ENCODE peak calls at places on chromosomes 3 and 15, in six cellular contexts. X is stimulated activated CD8-positive, alpha-beta memory T cell treated with anti-CD3 and anti-CD28 coated beads, Interleukin-2, amount 100 ng/mL, for 1 hour; N is tibial nerve; J is mesenchymal stem cell; O is T-helper 17 cell; L is T-helper 1 cell. E is an unnamed sample.

GRCh38 chr3:159232966-159233365 is 431.1 kb downstream of the MFSD1 start:
- DNase-seq in N (no peak), L (no peak), X (no peak), J (no peak), O (no peak), E (no peak)

GRCh38 chr15:38475361-38475760 is 21.4 kb downstream of the FAM98B start:
- DNase-seq in O (no peak), N (no peak), L (no peak), X (no peak), J (no peak), E (no peak)

GRCh38 chr3:170356596-170357175 is 829 bp upstream of the SKIL start:
- DNase-seq in J (peak; percentile 87), N (peak; percentile 68), L (peak; percentile 53), X (peak; percentile 39), O (peak; percentile 50), E (peak; percentile 28)

GRCh38 chr3:141557961-141558706 is 71.3 kb downstream of the RASA2 start:
- DNase-seq in L (no peak), O (no peak), J (peak; percentile 30), X (no peak), N (no peak), E (no peak)

GRCh38 chr15:37872661-37873060 is 61.8 kb upstream of the TMCO5A start:
- DNase-seq in J (peak; percentile 15), O (no peak), N (no peak), X (no peak), L (no peak), E (no peak)

GRCh38 chr15:65655457-65655856 is 33.7 kb downstream of the SLC24A1 start:
- DNase-seq in O (no peak), L (no peak), N (no peak), X (no peak), J (no peak), E (no peak)

GRCh38 chr3:8990266-8991215 is 27.3 kb upstream of the RAD18 start:
- DNase-seq in N (no peak), X (no peak), J (peak; percentile 70), O (no peak), L (no peak), E (no peak)

GRCh38 chr3:124558898-124559649 is 171.2 kb upstream of the UMPS start:
- DNase-seq in N (peak; percentile 61), L (no peak), X (no peak), J (peak; percentile 97), O (no peak), E (no peak)

GRCh38 chr15:50051811-50052419 is 67.1 kb downstream of the ATP8B4 start:
- DNase-seq in J (peak; percentile 88), O (no peak), N (peak; percentile 88), L (no peak), X (no peak), E (no peak)

GRCh38 chr3:122247087-122247824 is 63.8 kb downstream of the CASR start:
- DNase-seq in X (no peak), O (no peak), L (no peak), J (no peak), N (no peak), E (no peak)

GRCh38 chr3:195077611-195078540 is 193.1 kb downstream of the XXYLT1 start:
- DNase-seq in J (no peak), X (no peak), N (no peak), O (no peak), L (no peak), E (no peak)